ENCODE peak calls at places on chromosomes 1 and 21, in ten cellular contexts. One of them, this sample, is unnamed.

GRCh38 chr1:49240709-49241221 is 464.1 kb upstream of the BEND5 start:
- DNase-seq in NCI-H510A treated with DMSO at 0.1 percent for 48 hours: no peak
- DNase-seq in kidney: no peak
- DNase-seq in fibroblast of mammary gland: no peak
- DNase-seq in neural progenitor cell: no peak
- DNase-seq in KBM-7: no peak
- DNase-seq in 8988T: no peak
- DNase-seq in NCI-H524: no peak
- DNase-seq in posterior cingulate gyrus: no peak
- DNase-seq in NCI-H1105 treated with DMSO at 0.1 percent for 48 hours: no peak
- DNase-seq in this sample: no peak

GRCh38 chr1:232045571-232045970 is 419.0 kb downstream of the DISC1 start:
- DNase-seq in NCI-H510A treated with DMSO at 0.1 percent for 48 hours: no peak
- DNase-seq in kidney: no peak
- DNase-seq in fibroblast of mammary gland: no peak
- DNase-seq in neural progenitor cell: no peak
- DNase-seq in KBM-7: no peak
- DNase-seq in 8988T: no peak
- DNase-seq in NCI-H524: no peak
- DNase-seq in posterior cingulate gyrus: no peak
- DNase-seq in NCI-H1105 treated with DMSO at 0.1 percent for 48 hours: no peak
- DNase-seq in this sample: no peak

GRCh38 chr1:214551052-214551435 is 358 bp downstream of the PTPN14 start:
- DNase-seq in NCI-H510A treated with DMSO at 0.1 percent for 48 hours: no peak
- DNase-seq in kidney: peak
- DNase-seq in fibroblast of mammary gland: no peak
- DNase-seq in neural progenitor cell: peak
- DNase-seq in KBM-7: no peak
- DNase-seq in 8988T: no peak
- DNase-seq in NCI-H524: peak
- DNase-seq in posterior cingulate gyrus: no peak
- DNase-seq in NCI-H1105 treated with DMSO at 0.1 percent for 48 hours: no peak
- DNase-seq in this sample: no peak

GRCh38 chr1:151616505-151616849 is 4.6 kb downstream of the SNX27 start:
- DNase-seq in NCI-H510A treated with DMSO at 0.1 percent for 48 hours: no peak
- DNase-seq in kidney: no peak
- DNase-seq in fibroblast of mammary gland: peak
- DNase-seq in neural progenitor cell: no peak
- DNase-seq in KBM-7: no peak
- DNase-seq in 8988T: no peak
- DNase-seq in NCI-H524: no peak
- DNase-seq in posterior cingulate gyrus: no peak
- DNase-seq in NCI-H1105 treated with DMSO at 0.1 percent for 48 hours: no peak
- DNase-seq in this sample: no peak

GRCh38 chr1:43144228-43144627 is 27.9 kb downstream of the EBNA1BP2 start:
- DNase-seq in NCI-H510A treated with DMSO at 0.1 percent for 48 hours: no peak
- DNase-seq in kidney: no peak
- DNase-seq in fibroblast of mammary gland: peak
- DNase-seq in neural progenitor cell: no peak
- DNase-seq in KBM-7: no peak
- DNase-seq in 8988T: no peak
- DNase-seq in NCI-H524: no peak
- DNase-seq in posterior cingulate gyrus: no peak
- DNase-seq in NCI-H1105 treated with DMSO at 0.1 percent for 48 hours: no peak
- DNase-seq in this sample: no peak

GRCh38 chr21:31520506-31521163 is 138.9 kb upstream of the SOD1 start:
- DNase-seq in NCI-H510A treated with DMSO at 0.1 percent for 48 hours: peak
- DNase-seq in kidney: no peak
- DNase-seq in fibroblast of mammary gland: no peak
- DNase-seq in neural progenitor cell: no peak
- DNase-seq in KBM-7: no peak
- DNase-seq in 8988T: no peak
- DNase-seq in NCI-H524: no peak
- DNase-seq in posterior cingulate gyrus: no peak
- DNase-seq in NCI-H1105 treated with DMSO at 0.1 percent for 48 hours: peak
- DNase-seq in this sample: no peak

GRCh38 chr1:207026177-207026576 is 6.4 kb downstream of the C1orf116 start:
- DNase-seq in NCI-H510A treated with DMSO at 0.1 percent for 48 hours: no peak
- DNase-seq in kidney: no peak
- DNase-seq in fibroblast of mammary gland: no peak
- DNase-seq in neural progenitor cell: no peak
- DNase-seq in KBM-7: no peak
- DNase-seq in 8988T: no peak
- DNase-seq in NCI-H524: no peak
- DNase-seq in posterior cingulate gyrus: no peak
- DNase-seq in NCI-H1105 treated with DMSO at 0.1 percent for 48 hours: no peak
- DNase-seq in this sample: no peak

GRCh38 chr1:204072951-204073836 is at the start of gene SOX13:
- DNase-seq in NCI-H510A treated with DMSO at 0.1 percent for 48 hours: peak
- DNase-seq in kidney: peak
- DNase-seq in fibroblast of mammary gland: peak
- DNase-seq in neural progenitor cell: peak
- DNase-seq in KBM-7: no peak
- DNase-seq in 8988T: peak
- DNase-seq in NCI-H524: peak
- DNase-seq in posterior cingulate gyrus: peak
- DNase-seq in NCI-H1105 treated with DMSO at 0.1 percent for 48 hours: peak
- DNase-seq in this sample: peak

GRCh38 chr21:31570824-31571425 is 88.6 kb upstream of the SOD1 start:
- DNase-seq in NCI-H510A treated with DMSO at 0.1 percent for 48 hours: no peak
- DNase-seq in kidney: no peak
- DNase-seq in fibroblast of mammary gland: no peak
- DNase-seq in neural progenitor cell: no peak
- DNase-seq in KBM-7: no peak
- DNase-seq in 8988T: no peak
- DNase-seq in NCI-H524: no peak
- DNase-seq in posterior cingulate gyrus: no peak
- DNase-seq in NCI-H1105 treated with DMSO at 0.1 percent for 48 hours: no peak
- DNase-seq in this sample: no peak

GRCh38 chr1:247268390-247269045 is 12.6 kb downstream of the VN1R5 start:
- DNase-seq in NCI-H510A treated with DMSO at 0.1 percent for 48 hours: no peak
- DNase-seq in kidney: no peak
- DNase-seq in fibroblast of mammary gland: peak
- DNase-seq in neural progenitor cell: no peak
- DNase-seq in KBM-7: no peak
- DNase-seq in 8988T: no peak
- DNase-seq in NCI-H524: no peak
- DNase-seq in posterior cingulate gyrus: no peak
- DNase-seq in NCI-H1105 treated with DMSO at 0.1 percent for 48 hours: no peak
- DNase-seq in this sample: no peak

GRCh38 chr1:56866656-56867055 is 12.1 kb downstream of the C8A start:
- DNase-seq in NCI-H510A treated with DMSO at 0.1 percent for 48 hours: no peak
- DNase-seq in kidney: no peak
- DNase-seq in fibroblast of mammary gland: peak
- DNase-seq in neural progenitor cell: no peak
- DNase-seq in KBM-7: no peak
- DNase-seq in 8988T: no peak
- DNase-seq in NCI-H524: no peak
- DNase-seq in posterior cingulate gyrus: no peak
- DNase-seq in NCI-H1105 treated with DMSO at 0.1 percent for 48 hours: no peak
- DNase-seq in this sample: no peak

GRCh38 chr21:40845621-40846020 is 1.3 kb downstream of the DSCAM start:
- DNase-seq in NCI-H510A treated with DMSO at 0.1 percent for 48 hours: no peak
- DNase-seq in kidney: no peak
- DNase-seq in fibroblast of mammary gland: no peak
- DNase-seq in neural progenitor cell: no peak
- DNase-seq in KBM-7: no peak
- DNase-seq in 8988T: no peak
- DNase-seq in NCI-H524: no peak
- DNase-seq in posterior cingulate gyrus: no peak
- DNase-seq in NCI-H1105 treated with DMSO at 0.1 percent for 48 hours: peak
- DNase-seq in this sample: no peak

GRCh38 chr1:224183591-224184312 is 712 bp downstream of the DEGS1 start:
- DNase-seq in NCI-H510A treated with DMSO at 0.1 percent for 48 hours: peak
- DNase-seq in kidney: peak
- DNase-seq in fibroblast of mammary gland: peak
- DNase-seq in neural progenitor cell: peak
- DNase-seq in KBM-7: peak
- DNase-seq in 8988T: peak
- DNase-seq in NCI-H524: peak
- DNase-seq in posterior cingulate gyrus: peak
- DNase-seq in NCI-H1105 treated with DMSO at 0.1 percent for 48 hours: peak
- DNase-seq in this sample: peak

GRCh38 chr1:241701483-241702290 is 49.6 kb downstream of the WDR64 start:
- DNase-seq in NCI-H510A treated with DMSO at 0.1 percent for 48 hours: no peak
- DNase-seq in kidney: no peak
- DNase-seq in fibroblast of mammary gland: peak
- DNase-seq in neural progenitor cell: no peak
- DNase-seq in KBM-7: no peak
- DNase-seq in 8988T: no peak
- DNase-seq in NCI-H524: no peak
- DNase-seq in posterior cingulate gyrus: no peak
- DNase-seq in NCI-H1105 treated with DMSO at 0.1 percent for 48 hours: peak
- DNase-seq in this sample: no peak

GRCh38 chr1:18244762-18245161 is 137.2 kb downstream of the IGSF21 start:
- DNase-seq in NCI-H510A treated with DMSO at 0.1 percent for 48 hours: no peak
- DNase-seq in kidney: no peak
- DNase-seq in fibroblast of mammary gland: no peak
- DNase-seq in neural progenitor cell: no peak
- DNase-seq in KBM-7: no peak
- DNase-seq in 8988T: no peak
- DNase-seq in NCI-H524: no peak
- DNase-seq in posterior cingulate gyrus: no peak
- DNase-seq in NCI-H1105 treated with DMSO at 0.1 percent for 48 hours: no peak
- DNase-seq in this sample: no peak

GRCh38 chr1:53715478-53715877 is 23.5 kb downstream of the GLIS1 start:
- DNase-seq in NCI-H510A treated with DMSO at 0.1 percent for 48 hours: no peak
- DNase-seq in kidney: no peak
- DNase-seq in fibroblast of mammary gland: peak
- DNase-seq in neural progenitor cell: peak
- DNase-seq in KBM-7: peak
- DNase-seq in 8988T: peak
- DNase-seq in NCI-H524: no peak
- DNase-seq in posterior cingulate gyrus: no peak
- DNase-seq in NCI-H1105 treated with DMSO at 0.1 percent for 48 hours: no peak
- DNase-seq in this sample: no peak